ENCODE peak calls at places on chromosomes 5 and 9, in ten cellular contexts. M is sigmoid colon, S is mucosa of descending colon, V is K562, P is RWPE2, B is cardiac fibroblast, F is WERI-Rb-1, Y is OCI-LY7, W is WTC11, N is prostate gland. T is an unnamed sample.
A peak's percentile ranks its signal among the peaks of the same experiment; 100 is the strongest.

GRCh38 chr5:127011151-127011550 is 19.2 kb downstream of the MARCHF3 start:
- DNase-seq in B (peak; percentile 68), V (no peak), Y (no peak), P (no peak), F (no peak), S (no peak), W (no peak), N (no peak), M (no peak), T (peak; percentile 76)

GRCh38 chr5:109645591-109646236 is 44.0 kb upstream of the MAN2A1 start:
- DNase-seq in V (no peak), Y (no peak), S (no peak), P (no peak), W (peak; percentile 38), B (no peak), M (no peak), N (no peak), F (peak; percentile 88), T (no peak)

GRCh38 chr9:107488400-107489143 is 997 bp downstream of the KLF4 start:
- DNase-seq in W (peak; percentile 46), V (no peak), N (peak; percentile 81), M (peak; percentile 94), B (peak; percentile 76), P (peak; percentile 66), Y (no peak), S (peak; percentile 79), F (peak; percentile 60), T (peak; percentile 67)

GRCh38 chr5:91266184-91266705 is 116.9 kb downstream of the ARRDC3 start:
- DNase-seq in Y (no peak), N (no peak), B (peak; percentile 60), W (no peak), M (no peak), V (peak; percentile 61), F (no peak), P (no peak), S (no peak), T (peak; percentile 53)

GRCh38 chr9:113594484-113595299 is 131.2 kb downstream of the RGS3 start:
- DNase-seq in V (no peak), M (peak; percentile 72), B (no peak), S (no peak), N (no peak), W (no peak), Y (no peak), F (no peak), P (no peak), T (no peak)

GRCh38 chr5:1750469-1750868 is 49.2 kb downstream of the MRPL36 start:
- DNase-seq in F (no peak), P (peak; percentile 61), N (no peak), S (no peak), B (no peak), W (peak; percentile 5), M (peak; percentile 46), Y (no peak), V (no peak), T (no peak)

GRCh38 chr5:112253478-112254250 is 165.4 kb downstream of the EPB41L4A start:
- DNase-seq in M (peak; percentile 66), W (no peak), P (no peak), B (peak; percentile 91), F (no peak), Y (no peak), S (no peak), V (no peak), N (peak; percentile 26), T (peak; percentile 7)

GRCh38 chr5:142356318-142356715 is 31.5 kb upstream of the SPRY4 start:
- DNase-seq in F (no peak), W (no peak), P (no peak), B (peak; percentile 81), V (no peak), N (no peak), M (peak; percentile 51), Y (no peak), S (no peak), T (peak; percentile 91)

GRCh38 chr9:37433754-37434435 is 11.4 kb downstream of the GRHPR start:
- DNase-seq in M (peak; percentile 45), S (no peak), F (no peak), P (no peak), N (no peak), V (no peak), Y (no peak), B (no peak), W (peak; percentile 55), T (no peak)

GRCh38 chr5:34718516-34718915 is 62.4 kb downstream of the RAI14 start:
- DNase-seq in P (no peak), M (no peak), W (no peak), S (no peak), F (no peak), B (no peak), N (no peak), Y (no peak), V (no peak), T (no peak)

GRCh38 chr9:5566054-5566618 is 55.8 kb downstream of the PDCD1LG2 start:
- DNase-seq in M (no peak), S (no peak), V (no peak), W (no peak), B (no peak), N (no peak), Y (peak; percentile 47), P (no peak), F (no peak), T (no peak)

GRCh38 chr5:97062046-97062445 is 80.4 kb downstream of the LIX1 start:
- DNase-seq in V (no peak), N (no peak), Y (no peak), B (no peak), P (no peak), S (no peak), W (no peak), F (no peak), M (no peak), T (no peak)

GRCh38 chr9:17635115-17635890 is 56.4 kb downstream of the SH3GL2 start:
- DNase-seq in V (no peak), P (no peak), S (no peak), M (no peak), W (no peak), N (no peak), B (no peak), Y (no peak), F (no peak), T (no peak)

GRCh38 chr9:121711281-121711680 is 59.8 kb downstream of the DAB2IP start:
- DNase-seq in P (no peak), S (no peak), Y (peak; percentile 33), B (no peak), N (no peak), F (no peak), M (peak; percentile 56), V (no peak), W (no peak), T (no peak)

GRCh38 chr5:16902846-16903245 is 33.2 kb downstream of the MYO10 start:
- DNase-seq in M (no peak), V (no peak), B (no peak), Y (no peak), W (no peak), F (peak; percentile 90), N (no peak), P (no peak), S (no peak), T (peak; percentile 61)

GRCh38 chr5:144232285-144232684 is 61.6 kb downstream of the KCTD16 start:
- DNase-seq in F (no peak), S (no peak), P (no peak), M (no peak), V (no peak), N (no peak), W (no peak), Y (no peak), B (no peak), T (no peak)
- TF ChIP-seq CTCF in F (no peak), S (no peak), P (no peak), M (no peak), V (no peak), N (no peak), W (no peak), Y (no peak), B (no peak), T (no peak)

GRCh38 chr5:141330299-141331080 is at the start of gene PCDHGA1:
- DNase-seq in Y (peak; percentile 65), V (peak; percentile 31), W (peak; percentile 56), F (peak; percentile 31), M (no peak), P (no peak), N (no peak), S (peak; percentile 35), B (peak; percentile 59), T (peak; percentile 62)
- TF ChIP-seq CTCF in Y (peak; percentile 91), V (peak; percentile 49), W (peak; percentile 33), F (peak; percentile 42), M (no peak), P (peak; percentile 60), N (no peak), S (no peak), B (peak; percentile 72), T (peak; percentile 56)

GRCh38 chr9:109192732-109193361 is 25.8 kb upstream of the FRRS1L start:
- DNase-seq in M (no peak), S (peak; percentile 82), F (peak; percentile 86), Y (no peak), B (peak; percentile 29), V (peak; percentile 39), W (peak; percentile 69), N (peak; percentile 15), P (no peak), T (no peak)
- TF ChIP-seq CTCF in M (peak; percentile 30), S (no peak), F (peak; percentile 95), Y (peak; percentile 49), B (peak; percentile 58), V (peak; percentile 74), W (peak; percentile 18), N (peak; percentile 71), P (peak; percentile 49), T (peak; percentile 13)

DNA sequence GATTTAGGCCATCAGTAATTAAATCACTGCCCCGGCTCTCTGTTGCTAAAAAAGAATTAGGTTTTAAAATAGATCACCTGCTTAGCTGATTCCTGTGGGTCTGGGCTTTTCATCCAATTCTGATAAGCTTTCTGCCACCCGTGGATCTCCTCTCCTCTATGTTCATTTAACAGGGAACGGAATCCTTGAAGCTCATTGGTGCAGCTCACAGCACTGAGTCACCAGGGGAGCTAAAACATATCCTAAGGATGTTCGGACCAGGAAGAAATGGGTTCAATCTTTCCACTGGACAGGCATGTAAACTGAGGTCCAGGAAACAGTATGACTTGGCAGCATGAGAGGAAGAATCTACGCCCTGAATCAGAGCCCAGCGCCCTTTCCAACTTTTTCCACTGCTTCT is 267.1 kb upstream of the GRIA1 start:
- DNase-seq in B (no peak), N (no peak), F (no peak), P (no peak), Y (no peak), W (no peak), M (no peak), V (no peak), S (no peak), T (no peak)
- TF ChIP-seq CTCF in B (no peak), N (no peak), F (no peak), P (no peak), Y (no peak), W (no peak), M (no peak), V (no peak), S (no peak), T (no peak)

DNA sequence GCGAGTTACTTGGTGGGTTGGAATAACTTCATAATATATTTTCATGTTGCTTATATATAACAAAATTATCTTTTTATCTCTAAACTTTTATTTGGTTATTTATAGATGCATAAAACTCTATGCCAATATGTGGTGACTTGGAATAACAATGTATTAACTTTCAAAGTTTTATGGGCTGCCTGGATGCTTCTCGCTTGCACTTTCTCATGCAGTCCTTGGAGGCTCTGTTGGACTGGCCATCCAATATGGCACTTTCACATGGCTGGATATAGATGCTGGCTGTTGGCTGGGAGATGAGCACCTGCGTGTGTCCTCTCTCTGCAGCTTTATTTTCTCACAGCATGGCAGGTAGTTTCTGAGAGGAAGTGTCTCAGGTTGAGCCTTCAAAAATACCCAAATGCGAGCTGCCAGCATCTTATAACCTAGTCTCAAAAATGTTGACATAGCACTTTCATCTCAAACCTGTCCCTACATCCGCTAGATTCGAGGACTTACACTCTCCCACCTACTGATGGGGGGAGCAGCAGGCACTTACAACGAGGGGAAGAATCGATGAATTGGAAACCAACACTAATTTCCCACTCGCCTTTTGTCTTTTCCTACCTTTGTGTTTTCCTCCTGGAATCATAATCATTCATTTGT is 48.3 kb upstream of the SMARCA2 start:
- DNase-seq in W (no peak), V (no peak), N (peak; percentile 11), Y (no peak), F (no peak), S (no peak), P (no peak), B (no peak), M (no peak), T (no peak)
- TF ChIP-seq CTCF in W (no peak), V (no peak), N (no peak), Y (no peak), F (no peak), S (no peak), P (no peak), B (no peak), M (no peak), T (no peak)